ENCODE peak calls at places on chromosomes 2 and 18, in seven cellular contexts. E, P, O, X, J, K and W are unnamed samples. For H3K4me1, the result is how much of the 10 kb centered on the place peaks cover.

GRCh38 chr2:232075859-232076258 is 114.3 kb downstream of the DIS3L2 start:
- ATAC-seq in E (no peak), P (peak), O (no peak), X (no peak), J (peak), K (no peak), W (no peak)

GRCh38 chr2:112660138-112660537 is 14.4 kb downstream of the SLC20A1 start:
- ATAC-seq in E (no peak), P (no peak), O (no peak), X (no peak), J (no peak), K (no peak), W (no peak)

GRCh38 chr2:61658841-61659780 is 121.0 kb upstream of the XPO1 start:
- ATAC-seq in E (peak), P (peak), O (peak), X (peak), J (peak), K (peak), W (peak)

GRCh38 chr2:233455491-233455890 is 101.2 kb downstream of the DGKD start:
- ATAC-seq in E (no peak), P (no peak), O (no peak), X (no peak), J (no peak), K (no peak), W (no peak)

GRCh38 chr2:171824086-171824485 is 70.0 kb downstream of the SLC25A12 start:
- ATAC-seq in E (no peak), P (no peak), O (peak), X (no peak), J (no peak), K (no peak), W (peak)

GRCh38 chr2:85811173-85811849 is 57.5 kb downstream of the ATOH8 start:
- ATAC-seq in E (no peak), P (peak), O (peak), X (no peak), J (no peak), K (no peak), W (peak)

GRCh38 chr2:39512941-39513340 is 75.9 kb upstream of the MAP4K3 start:
- ATAC-seq in E (no peak), P (no peak), O (no peak), X (no peak), J (no peak), K (no peak), W (no peak)

GRCh38 chr2:134623796-134624195 is 95.0 kb downstream of the TMEM163 start:
- ATAC-seq in E (no peak), P (no peak), O (no peak), X (no peak), J (peak), K (no peak), W (no peak)

GRCh38 chr18:10748641-10749040 is 222.8 kb downstream of the NAPG start:
- ATAC-seq in E (no peak), P (no peak), O (no peak), X (peak), J (no peak), K (no peak), W (no peak)

GRCh38 chr2:68403199-68403644 is 38.1 kb downstream of the PLEK start:
- ATAC-seq in E (peak), P (no peak), O (no peak), X (no peak), J (peak), K (no peak), W (no peak)

GRCh38 chr2:70357076-70358071 is 55.5 kb upstream of the FAM136A start:
- ATAC-seq in E (no peak), P (no peak), O (no peak), X (no peak), J (no peak), K (no peak), W (no peak)

GRCh38 chr2:113282747-113283533 is 4.2 kb upstream of the PAX8 start:
- ATAC-seq in E (peak), P (peak), O (peak), X (peak), J (peak), K (peak), W (no peak)

GRCh38 chr2:146412625-146413024 is 1432.2 kb upstream of the ACVR2A start:
- ATAC-seq in E (peak), P (no peak), O (no peak), X (no peak), J (peak), K (no peak), W (no peak)

GRCh38 chr2:16044946-16045456 is 104.7 kb downstream of the MYCN start:
- ATAC-seq in E (no peak), P (no peak), O (no peak), X (peak), J (no peak), K (no peak), W (no peak)

GRCh38 chr18:35112696-35113095 is 71.5 kb downstream of the MAPRE2 start:
- ATAC-seq in E (no peak), P (no peak), O (no peak), X (no peak), J (no peak), K (no peak), W (no peak)

GRCh38 chr2:120729410-120730052 is 6.1 kb upstream of the GLI2 start:
- ATAC-seq in E (no peak), P (peak), O (no peak), X (peak), J (no peak), K (peak), W (peak)

GRCh38 chr2:144503221-144503620 is 16.7 kb downstream of the ZEB2 start:
- ATAC-seq in E (no peak), P (no peak), O (no peak), X (no peak), J (no peak), K (no peak), W (no peak)
- H3K4me1 ChIP-seq in E (half or more), P (under half), O (under half), X (under half), J (under half), K (under half), W (under half)

DNA sequence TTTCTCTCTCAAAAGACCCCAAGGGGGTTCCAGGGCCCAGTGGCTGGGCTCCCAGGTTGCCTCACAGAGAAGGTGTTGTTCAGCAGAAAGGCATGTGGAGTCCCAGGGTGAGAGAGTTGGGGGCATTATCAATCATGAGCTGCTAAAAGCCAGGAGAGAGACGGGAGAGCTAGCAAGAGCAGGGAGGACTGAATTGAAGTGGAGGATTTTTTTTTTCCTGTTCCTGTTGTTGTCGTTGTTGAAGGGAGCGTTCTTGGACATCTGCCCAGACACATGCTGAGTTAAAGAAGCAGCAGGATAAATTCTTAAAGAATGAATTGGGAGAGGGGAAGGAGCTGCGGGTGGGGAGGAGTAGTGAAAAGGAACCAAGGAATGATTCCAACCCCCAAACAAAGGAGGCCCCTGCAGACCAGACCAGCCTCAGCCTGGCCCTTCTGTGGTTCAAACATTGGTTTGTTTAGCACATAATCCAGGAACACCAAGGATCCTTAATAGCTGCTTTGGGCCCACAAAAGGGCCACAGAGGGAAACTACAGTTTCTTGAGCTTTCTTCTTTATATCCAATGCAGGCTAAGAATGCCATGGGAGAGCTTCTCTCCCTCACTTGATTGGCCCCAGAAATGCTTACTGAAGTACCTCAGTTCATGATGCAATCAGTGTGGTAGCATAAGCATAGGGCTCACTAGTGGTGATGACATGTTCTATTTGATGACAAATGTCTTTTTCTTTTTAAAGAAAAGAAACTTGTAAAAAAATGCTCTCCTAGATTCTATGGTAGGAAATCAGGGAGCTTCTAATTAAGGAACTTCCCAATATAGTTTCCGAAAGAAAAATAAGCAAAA is 146.0 kb downstream of the SETBP1 start:
- ATAC-seq in E (no peak), P (peak), O (peak), X (peak), J (no peak), K (peak), W (peak)
- H3K27ac ChIP-seq in E (no peak), P (peak), O (peak), X (peak), J (no peak), K (peak), W (peak)

GRCh38 chr2:177255227-177255601 is 9.3 kb downstream of the NFE2L2 start:
- ATAC-seq in E (peak), P (no peak), O (no peak), X (no peak), J (peak), K (no peak), W (no peak)

GRCh38 chr2:177256026-177256425 is 8.5 kb downstream of the NFE2L2 start:
- ATAC-seq in E (no peak), P (no peak), O (no peak), X (no peak), J (no peak), K (no peak), W (no peak)

GRCh38 chr2:177256695-177257094 is 7.8 kb downstream of the NFE2L2 start:
- ATAC-seq in E (peak), P (no peak), O (no peak), X (no peak), J (peak), K (no peak), W (no peak)

GRCh38 chr2:177258059-177258458 is 6.5 kb downstream of the NFE2L2 start:
- ATAC-seq in E (no peak), P (no peak), O (no peak), X (no peak), J (no peak), K (no peak), W (no peak)

DNA sequence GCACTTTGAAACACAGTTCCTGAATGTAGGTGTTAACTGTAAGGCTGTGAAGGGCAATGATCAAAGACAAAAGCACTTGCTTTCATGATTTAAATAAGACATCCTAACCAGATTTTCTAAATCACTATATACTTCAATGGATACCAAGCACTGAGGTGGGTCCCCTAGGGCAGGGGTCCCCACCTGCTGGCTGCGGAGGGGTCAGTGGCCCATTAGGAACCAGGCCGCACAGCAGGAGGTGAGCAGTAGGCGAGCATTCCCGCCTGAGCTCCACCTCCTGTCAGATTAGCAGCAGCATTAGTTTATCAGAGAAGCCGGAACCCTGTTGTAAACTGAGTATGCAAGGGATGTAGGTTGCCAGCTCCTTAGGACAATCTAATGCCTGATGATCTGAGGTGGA is 7.1 kb downstream of the NFE2L2 start:
- ATAC-seq in E (peak), P (no peak), O (no peak), X (no peak), J (no peak), K (no peak), W (no peak)
- H3K4me1 ChIP-seq in E (half or more), P (under half), O (under half), X (half or more), J (under half), K (under half), W (half or more)

GRCh38 chr2:173138962-173139361 is 63.3 kb downstream of the MAP3K20 start:
- ATAC-seq in E (no peak), P (no peak), O (no peak), X (no peak), J (no peak), K (no peak), W (no peak)

GRCh38 chr2:173134703-173135102 is 59.1 kb downstream of the MAP3K20 start:
- ATAC-seq in E (no peak), P (peak), O (no peak), X (peak), J (no peak), K (no peak), W (no peak)

GRCh38 chr2:173136614-173137013 is 61.0 kb downstream of the MAP3K20 start:
- ATAC-seq in E (no peak), P (no peak), O (no peak), X (peak), J (no peak), K (no peak), W (no peak)

GRCh38 chr2:173137616-173138015 is 62.0 kb downstream of the MAP3K20 start:
- ATAC-seq in E (no peak), P (peak), O (no peak), X (no peak), J (no peak), K (no peak), W (no peak)

DNA sequence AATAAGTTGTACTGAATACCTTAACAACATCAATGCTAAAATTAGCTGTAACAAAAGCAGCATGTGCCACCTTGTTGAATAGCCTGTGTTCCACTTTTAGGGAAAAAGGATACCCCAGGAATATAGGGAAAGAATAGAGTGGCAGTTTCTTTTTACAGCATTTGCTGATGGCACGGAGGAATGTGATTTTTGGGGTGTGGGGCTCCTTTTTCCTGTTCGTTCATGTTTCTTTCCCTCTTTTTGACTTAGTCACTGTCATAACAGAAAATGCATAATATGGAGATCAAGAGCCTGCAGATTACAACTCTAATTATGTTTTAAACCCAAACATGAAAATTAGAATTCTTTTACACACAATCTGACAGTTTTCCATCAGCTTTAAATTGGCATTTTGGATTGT is 60.4 kb downstream of the MAP3K20 start:
- ATAC-seq in E (no peak), P (no peak), O (no peak), X (peak), J (no peak), K (no peak), W (no peak)
- H3K27ac ChIP-seq in E (no peak), P (no peak), O (no peak), X (peak), J (no peak), K (no peak), W (peak)

GRCh38 chr18:58103339-58103930 is 59.4 kb downstream of the NEDD4L start:
- ATAC-seq in E (no peak), P (peak), O (no peak), X (no peak), J (no peak), K (no peak), W (no peak)

GRCh38 chr18:58105206-58105907 is 61.3 kb downstream of the NEDD4L start:
- ATAC-seq in E (no peak), P (peak), O (no peak), X (no peak), J (no peak), K (no peak), W (no peak)

GRCh38 chr18:58105908-58106673 is 62.1 kb downstream of the NEDD4L start:
- ATAC-seq in E (no peak), P (peak), O (no peak), X (no peak), J (no peak), K (no peak), W (no peak)

GRCh38 chr18:58102875-58103274 is 58.8 kb downstream of the NEDD4L start:
- ATAC-seq in E (no peak), P (no peak), O (no peak), X (no peak), J (no peak), K (no peak), W (no peak)

GRCh38 chr18:58104071-58104470 is 60.0 kb downstream of the NEDD4L start:
- ATAC-seq in E (no peak), P (no peak), O (no peak), X (no peak), J (no peak), K (no peak), W (no peak)
- H3K4me1 ChIP-seq in E (under half), P (under half), O (under half), X (under half), J (under half), K (under half), W (under half)

DNA sequence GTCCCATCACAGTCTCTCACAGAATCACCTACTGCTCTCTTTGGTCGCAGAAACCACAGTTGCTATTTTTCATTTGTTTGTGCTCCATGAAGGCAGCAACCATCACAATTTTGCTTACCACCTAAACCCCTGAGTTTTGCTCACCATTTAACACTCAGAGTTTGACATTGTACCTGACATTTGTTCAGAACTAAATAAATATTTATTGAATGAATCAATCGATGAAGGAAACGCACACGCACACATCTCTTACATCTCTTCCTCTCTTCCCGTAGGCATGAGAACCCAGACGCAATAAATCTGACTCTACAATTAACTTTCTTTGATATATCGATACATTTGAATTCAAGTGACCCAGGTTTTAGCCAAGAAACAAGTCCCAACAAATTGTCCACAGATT is 105.5 kb upstream of the RNF152 start:
- ATAC-seq in E (no peak), P (no peak), O (no peak), X (no peak), J (no peak), K (no peak), W (no peak)
- H3K27ac ChIP-seq in E (no peak), P (no peak), O (no peak), X (peak), J (no peak), K (no peak), W (no peak)

DNA sequence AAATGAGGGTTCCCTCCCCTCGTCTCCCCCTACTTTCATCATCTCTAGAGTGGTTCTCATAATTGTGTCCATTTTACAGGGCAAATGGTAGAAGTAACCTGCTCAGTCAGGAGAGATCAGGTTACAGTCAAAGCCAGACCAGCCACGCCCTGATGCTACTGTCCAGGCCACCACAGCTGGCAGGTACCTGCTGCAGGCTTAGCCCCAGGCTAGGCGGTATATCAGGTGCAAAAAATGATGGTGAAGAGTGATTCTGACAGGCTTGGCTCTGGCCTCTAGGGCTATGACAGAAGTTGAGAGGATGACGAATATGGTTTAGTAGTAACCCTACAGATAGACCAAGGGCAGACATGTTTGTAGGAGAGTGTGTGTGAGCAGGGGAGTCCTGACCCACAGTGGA is 67.1 kb downstream of the HAUS1 start:
- ATAC-seq in E (no peak), P (no peak), O (no peak), X (no peak), J (no peak), K (no peak), W (no peak)
- H3K4me1 ChIP-seq in E (under half), P (under half), O (under half), X (under half), J (under half), K (under half), W (under half)

DNA sequence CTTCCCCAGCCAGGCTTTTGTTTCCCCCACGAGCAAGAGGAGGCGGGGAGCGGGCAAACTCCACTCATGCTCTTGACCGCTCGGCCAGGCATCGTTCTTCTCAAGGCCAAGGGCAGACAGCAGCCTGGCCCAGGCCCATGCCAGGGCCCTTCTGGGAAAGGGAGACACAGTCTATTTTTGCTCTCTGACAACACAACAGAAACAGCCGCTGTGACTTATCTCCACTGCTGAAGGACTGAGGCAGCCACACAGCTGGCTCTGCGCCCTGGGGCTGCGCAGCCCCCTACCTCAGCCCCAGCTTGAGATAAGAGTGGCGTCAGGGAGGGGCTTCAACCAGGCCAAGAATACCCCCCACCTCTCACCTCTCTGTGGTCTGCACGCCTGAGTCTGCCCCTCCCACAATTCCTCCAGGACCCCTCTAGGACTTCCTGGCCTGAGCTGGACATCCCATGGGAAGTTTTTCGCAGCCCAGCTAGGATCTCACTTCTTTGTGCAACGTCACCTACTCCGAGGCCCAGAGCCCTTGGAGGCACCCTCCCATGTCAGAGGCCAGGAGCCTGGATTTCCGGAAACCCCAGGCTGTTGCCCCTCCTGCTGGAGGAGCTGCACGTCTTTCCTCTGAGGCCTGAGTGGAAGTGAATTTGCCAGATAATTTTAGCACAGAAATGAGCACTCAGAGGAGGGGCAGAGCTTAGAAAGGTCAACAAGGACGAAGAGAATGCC is 118.9 kb upstream of the OTOS start:
- ATAC-seq in E (no peak), P (no peak), O (peak), X (no peak), J (no peak), K (no peak), W (peak)
- H3K27ac ChIP-seq in E (no peak), P (peak), O (peak), X (no peak), J (no peak), K (peak), W (peak)